ENCODE peak calls at places on chromosomes 2 and 18, in six cellular contexts. Y is spleen, N is sigmoid colon, K is breast epithelium, D is Peyer's patch, U is endothelial cell of umbilical vein. Q is an unnamed sample.

GRCh38 chr2:140173790-140174189 is 1393.6 kb upstream of the NXPH2 start:
- DNase-seq in Y (no peak), N (no peak), K (no peak), D (no peak), U (no peak), Q (no peak)

GRCh38 chr2:38190542-38191218 is 114.7 kb upstream of the CYP1B1 start:
- DNase-seq in Y (no peak), N (no peak), K (no peak), D (no peak), U (no peak), Q (no peak)

GRCh38 chr2:145617906-145618305 is 1098.0 kb upstream of the ZEB2 start:
- DNase-seq in Y (no peak), N (no peak), K (no peak), D (no peak), U (no peak), Q (no peak)

GRCh38 chr2:27049422-27050280 is 1.8 kb upstream of the AGBL5 start:
- DNase-seq in Y (peak; percentile 91), N (peak; percentile 78), K (no peak), D (no peak), U (no peak), Q (peak; percentile 67)

GRCh38 chr2:216863946-216864345 is 4.1 kb upstream of the TNP1 start:
- DNase-seq in Y (no peak), N (no peak), K (no peak), D (no peak), U (no peak), Q (no peak)

GRCh38 chr2:109350526-109350925 is 221.5 kb downstream of the SH3RF3 start:
- DNase-seq in Y (no peak), N (no peak), K (no peak), D (no peak), U (no peak), Q (no peak)

GRCh38 chr2:44169155-44169898 is 652 bp downstream of the PPM1B start:
- DNase-seq in Y (no peak), N (peak; percentile 70), K (peak; percentile 26), D (peak; percentile 74), U (peak; percentile 68), Q (no peak)

GRCh38 chr2:212548459-212548815 is 9.8 kb upstream of the ERBB4 start:
- DNase-seq in Y (no peak), N (no peak), K (no peak), D (no peak), U (peak; percentile 54), Q (no peak)

GRCh38 chr2:204900910-204901309 is 355.6 kb downstream of the PARD3B start:
- DNase-seq in Y (no peak), N (no peak), K (no peak), D (no peak), U (no peak), Q (no peak)

GRCh38 chr2:127157114-127157513 is 50.2 kb upstream of the BIN1 start:
- DNase-seq in Y (no peak), N (peak; percentile 44), K (no peak), D (no peak), U (no peak), Q (no peak)

GRCh38 chr2:124959582-124959981 is 934.5 kb downstream of the CNTNAP5 start:
- DNase-seq in Y (no peak), N (no peak), K (no peak), D (no peak), U (no peak), Q (no peak)

GRCh38 chr2:23414876-23415275 is 29.9 kb downstream of the KLHL29 start:
- DNase-seq in Y (peak; percentile 38), N (no peak), K (no peak), D (no peak), U (no peak), Q (no peak)

GRCh38 chr2:33015421-33016142 is 68.8 kb downstream of the LTBP1 start:
- DNase-seq in Y (no peak), N (no peak), K (no peak), D (peak; percentile 54), U (no peak), Q (no peak)

GRCh38 chr2:105748564-105748963 is 3.9 kb downstream of the NCK2 start:
- DNase-seq in Y (no peak), N (no peak), K (no peak), D (no peak), U (no peak), Q (no peak)

GRCh38 chr2:146917430-146918037 is 927.3 kb upstream of the ACVR2A start:
- DNase-seq in Y (no peak), N (no peak), K (no peak), D (no peak), U (no peak), Q (no peak)

GRCh38 chr2:224180810-224181209 is 141.7 kb upstream of the SERPINE2 start:
- DNase-seq in Y (no peak), N (no peak), K (peak; percentile 18), D (no peak), U (no peak), Q (no peak)

GRCh38 chr2:36411962-36412444 is 56.4 kb downstream of the CRIM1 start:
- DNase-seq in Y (no peak), N (no peak), K (no peak), D (no peak), U (peak; percentile 75), Q (no peak)

GRCh38 chr2:232535761-232536530 is 3.5 kb upstream of the CHRNG start:
- DNase-seq in Y (peak; percentile 24), N (peak; percentile 15), K (no peak), D (no peak), U (no peak), Q (peak; percentile 1)

GRCh38 chr2:97662386-97662894 is 1.4 kb downstream of the ACTR1B start:
- DNase-seq in Y (peak; percentile 80), N (no peak), K (no peak), D (no peak), U (no peak), Q (no peak)

GRCh38 chr2:128626758-128627515 is 308.3 kb upstream of the HS6ST1 start:
- DNase-seq in Y (peak; percentile 41), N (peak; percentile 33), K (no peak), D (no peak), U (no peak), Q (no peak)

GRCh38 chr2:40202798-40203400 is 249.0 kb downstream of the SLC8A1 start:
- DNase-seq in Y (no peak), N (no peak), K (no peak), D (no peak), U (no peak), Q (no peak)

GRCh38 chr2:222424729-222425671 is 657 bp downstream of the SGPP2 start:
- DNase-seq in Y (peak; percentile 79), N (no peak), K (no peak), D (peak; percentile 71), U (no peak), Q (peak; percentile 38)

GRCh38 chr2:119746836-119747235 is 12.9 kb upstream of the PTPN4 start:
- DNase-seq in Y (no peak), N (no peak), K (no peak), D (no peak), U (no peak), Q (no peak)

GRCh38 chr18:2570772-2571199 is 519 bp downstream of the METTL4 start:
- DNase-seq in Y (peak; percentile 92), N (peak; percentile 82), K (peak; percentile 62), D (peak; percentile 77), U (no peak), Q (peak; percentile 77)

GRCh38 chr18:2568605-2569004 is 2.7 kb downstream of the METTL4 start:
- DNase-seq in Y (no peak), N (no peak), K (no peak), D (no peak), U (no peak), Q (no peak)

GRCh38 chr18:2571200-2572143 is at the start of the genes METTL4 and NDC80:
- DNase-seq in Y (peak; percentile 96), N (peak; percentile 88), K (peak; percentile 66), D (peak; percentile 91), U (peak; percentile 96), Q (peak; percentile 87)

GRCh38 chr18:2568129-2568528 is 3.2 kb downstream of the METTL4 start:
- DNase-seq in Y (no peak), N (no peak), K (no peak), D (no peak), U (no peak), Q (no peak)

DNA sequence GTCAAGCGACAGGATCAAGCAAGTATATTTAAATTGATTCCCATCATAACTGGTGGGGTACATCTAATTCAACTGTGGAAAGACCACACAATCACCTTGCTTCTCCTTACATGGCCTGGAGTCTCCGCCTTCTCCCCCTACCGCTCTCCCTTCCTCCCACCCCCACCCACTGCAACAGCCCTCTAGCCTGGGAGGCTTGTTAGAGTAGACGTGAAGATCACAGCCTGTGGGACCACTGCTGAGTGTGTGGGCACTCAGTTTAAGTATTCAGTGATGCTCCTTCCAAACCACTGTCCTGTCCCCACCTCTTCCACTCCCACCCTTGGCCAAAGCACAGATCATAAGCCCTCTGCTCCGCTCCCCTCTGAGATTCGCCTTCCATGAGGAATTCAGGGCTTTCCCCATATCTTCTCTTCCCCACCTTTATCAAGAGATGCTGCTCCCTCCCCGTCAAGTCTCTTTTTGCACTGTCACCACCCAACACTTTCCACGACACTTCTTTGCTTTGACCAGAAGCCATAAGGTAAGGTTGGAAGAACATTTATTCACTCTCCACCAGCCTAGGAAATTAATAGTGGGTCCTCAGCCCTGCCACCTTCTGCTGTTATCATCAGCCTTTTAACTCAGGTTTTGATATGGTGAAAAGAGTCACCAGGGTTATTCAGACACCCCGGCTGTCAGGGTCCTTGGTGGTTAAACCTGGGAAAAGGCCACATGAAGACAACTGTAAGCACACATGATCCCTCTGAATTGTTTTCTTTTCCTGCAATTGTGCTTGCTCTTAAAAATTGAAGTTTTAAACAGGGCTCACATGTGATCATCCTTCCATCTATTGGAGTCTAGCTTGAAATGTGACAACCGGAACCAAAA is 1.7 kb downstream of the METTL4 start:
- DNase-seq in Y (no peak), N (no peak), K (no peak), D (no peak), U (no peak), Q (no peak)
- H3K27ac ChIP-seq in Y (no peak overlapping the region), N (no peak overlapping the region), K (no peak overlapping the region), D (no peak overlapping the region), U (no peak overlapping the region), Q (no peak overlapping the region)

GRCh38 chr18:36149514-36150289 is 20.0 kb downstream of the ELP2 start:
- DNase-seq in Y (no peak), N (no peak), K (no peak), D (no peak), U (no peak), Q (no peak)
- TF ChIP-seq POLR2A in Y (no peak), N (no peak), K (no peak), D (no peak), U (no peak), Q (no peak)

GRCh38 chr2:73894475-73894850 is 1.7 kb downstream of the ACTG2 start:
- DNase-seq in Y (no peak), N (no peak), K (no peak), D (no peak), U (no peak), Q (no peak)
- H3K4me3 ChIP-seq in Y (no peak overlapping the region), N (peak overlapping the region; percentile 58), K (peak overlapping the region; percentile 14), D (no peak overlapping the region), U (no peak overlapping the region), Q (peak overlapping the region; percentile 43)

DNA sequence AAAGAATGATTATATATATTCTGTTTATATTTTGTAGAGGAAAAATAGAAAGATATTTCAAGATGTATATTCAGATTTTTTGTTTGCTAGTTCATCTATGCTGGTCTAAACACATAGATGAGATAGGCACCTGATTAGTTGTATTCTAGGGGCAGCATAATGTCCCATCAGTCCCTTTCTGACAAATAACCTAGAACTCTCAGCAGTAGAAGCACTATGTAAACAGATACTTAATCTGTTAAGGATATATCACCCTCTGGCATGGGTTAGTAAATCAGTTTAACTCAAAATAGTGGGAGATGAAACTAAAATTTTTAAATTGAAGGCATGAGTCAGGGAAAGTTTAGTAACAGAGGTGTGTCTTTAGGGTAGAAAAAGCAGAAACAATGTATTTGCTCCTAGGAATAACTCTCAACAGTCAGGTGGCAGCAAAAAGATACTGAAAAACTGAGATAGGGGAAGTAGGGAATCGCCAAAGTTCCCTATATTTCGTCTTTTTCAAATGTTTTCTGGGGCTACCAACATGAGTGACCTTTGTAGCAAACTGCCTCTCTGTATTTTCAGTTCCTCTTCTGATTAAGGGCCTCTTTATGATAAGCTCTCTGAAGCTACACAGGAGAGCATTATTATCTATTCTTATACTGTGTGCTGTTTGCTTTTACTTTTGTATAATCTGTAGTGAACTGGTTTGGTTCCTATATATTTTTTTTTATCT is 5.7 kb downstream of the PPP1R1C start:
- DNase-seq in Y (no peak), N (no peak), K (no peak), D (no peak), U (no peak), Q (no peak)
- H3K27ac ChIP-seq in Y (no peak overlapping the region), N (no peak overlapping the region), K (no peak overlapping the region), D (no peak overlapping the region), U (no peak overlapping the region), Q (no peak overlapping the region)